ENCODE peak calls at places on chromosomes 11 and 22, in seven cellular contexts. F is stimulated activated naive CD4-positive, alpha-beta T cell; Y is kidney tubule cell; H is WERI-Rb-1; M is testis; V is body of pancreas; S is activated naive CD8-positive, alpha-beta T cell treated with anti-CD3 and anti-CD28 coated beads, Interleukin-2, amount 10 ng/mL, durations not matched to agents 7 days and 5 days. G is an unnamed sample.

GRCh38 chr22:47328550-47329243 is 566.2 kb downstream of the TBC1D22A start:
- DNase-seq in F (no peak), Y (peak), H (no peak), M (no peak), V (peak), S (no peak), G (no peak)

GRCh38 chr11:113193894-113194293 is 120.5 kb upstream of the TTC12 start:
- DNase-seq in F (no peak), Y (no peak), H (no peak), M (peak), V (peak), S (no peak), G (no peak)

GRCh38 chr22:50399751-50400331 is 56.7 kb downstream of the PPP6R2 start:
- DNase-seq in F (no peak), Y (peak), H (peak), M (peak), V (peak), S (peak), G (no peak)

GRCh38 chr11:55503449-55503848 is 50.8 kb upstream of the OR4C15 start:
- DNase-seq in F (no peak), Y (no peak), H (no peak), M (no peak), V (no peak), S (no peak), G (no peak)

GRCh38 chr22:45999379-45999971 is 22.5 kb upstream of the WNT7B start:
- DNase-seq in F (no peak), Y (no peak), H (peak), M (no peak), V (no peak), S (peak), G (no peak)

GRCh38 chr11:6353367-6353987 is 33.2 kb upstream of the CAVIN3 start:
- DNase-seq in F (peak), Y (peak), H (peak), M (peak), V (peak), S (peak), G (peak)

GRCh38 chr11:12556788-12557384 is 117.3 kb upstream of the TEAD1 start:
- DNase-seq in F (no peak), Y (peak), H (no peak), M (peak), V (peak), S (no peak), G (no peak)

GRCh38 chr11:128890543-128891409 is at the start of gene KCNJ5:
- DNase-seq in F (no peak), Y (no peak), H (no peak), M (peak), V (peak), S (no peak), G (no peak)

GRCh38 chr11:7671807-7672206 is 1.5 kb downstream of the CYB5R2 start:
- DNase-seq in F (no peak), Y (no peak), H (no peak), M (no peak), V (no peak), S (no peak), G (no peak)

GRCh38 chr11:2446590-2447252 is 1.9 kb downstream of the KCNQ1 start:
- DNase-seq in F (no peak), Y (no peak), H (no peak), M (no peak), V (no peak), S (peak), G (peak)

G was measured in germinal center.